ENCODE peak calls at places on chromosomes 16 and 17, in six cellular contexts. A, M, C, U, D and Z are unnamed samples.

GRCh38 chr17:11028349-11028748 is 190.5 kb upstream of the PIRT start:
- DNase-seq in U (no peak), A (no peak), M (no peak), D (no peak), C (no peak), Z (no peak)

GRCh38 chr16:67445441-67445912 is 14.6 kb downstream of the HSD11B2 start:
- DNase-seq in D (no peak), C (no peak), M (no peak), A (no peak), U (no peak), Z (no peak)

GRCh38 chr17:75152971-75153853 is 1.1 kb downstream of the JPT1 start:
- DNase-seq in D (no peak), A (no peak), C (no peak), U (peak), M (peak), Z (no peak)

GRCh38 chr16:23505180-23505665 is 5.1 kb downstream of the GGA2 start:
- DNase-seq in A (no peak), U (no peak), C (no peak), D (no peak), M (no peak), Z (no peak)

GRCh38 chr17:29133146-29133713 is 47.0 kb downstream of the MYO18A start:
- DNase-seq in U (peak), D (no peak), C (no peak), A (no peak), M (peak), Z (peak)

GRCh38 chr17:51275381-51275780 is 15.0 kb downstream of the UTP18 start:
- DNase-seq in C (no peak), D (no peak), A (no peak), M (peak), U (peak), Z (no peak)

GRCh38 chr16:46972429-46972970 is 974 bp downstream of the DNAJA2 start:
- DNase-seq in A (no peak), C (no peak), M (peak), D (no peak), U (peak), Z (no peak)

GRCh38 chr17:3963214-3964201 is 729 bp downstream of the ATP2A3 start:
- DNase-seq in C (peak), U (no peak), D (no peak), M (no peak), A (peak), Z (no peak)

GRCh38 chr17:8868529-8868951 is 1.1 kb upstream of the PIK3R6 start:
- DNase-seq in U (no peak), D (no peak), A (no peak), C (no peak), M (no peak), Z (no peak)

GRCh38 chr16:75351183-75351582 is 82.1 kb downstream of the CFDP1 start:
- DNase-seq in M (peak), C (no peak), A (no peak), D (no peak), U (peak), Z (no peak)

GRCh38 chr17:7479389-7480192 is at the start of gene ZBTB4:
- DNase-seq in A (peak), M (peak), U (peak), D (peak), C (peak), Z (peak)

GRCh38 chr17:47844230-47844629 is 3.2 kb upstream of the SCRN2 start:
- DNase-seq in U (peak), M (peak), C (no peak), D (no peak), A (no peak), Z (no peak)

GRCh38 chr17:16491131-16491702 is 776 bp downstream of the LRRC75A start:
- DNase-seq in M (no peak), C (no peak), D (no peak), U (no peak), A (peak), Z (no peak)